ENCODE peak calls at places on chromosomes 12 and 14, in six cellular contexts. J is esophagus muscularis mucosa, P is uterus, W is ovary, V is right lobe of liver, K is body of pancreas. X is an unnamed sample.

GRCh38 chr14:67397536-67397935 is 14.4 kb downstream of the PLEK2 start:
- DNase-seq in J (peak; percentile 47), P (no peak), W (no peak), V (no peak), K (no peak), X (no peak)

GRCh38 chr12:59069481-59069880 is 149.2 kb upstream of the LRIG3 start:
- DNase-seq in J (no peak), P (no peak), W (no peak), V (no peak), K (no peak), X (no peak)

GRCh38 chr14:50021261-50021660 is 95.1 kb downstream of the VCPKMT start:
- DNase-seq in J (no peak), P (no peak), W (no peak), V (no peak), K (no peak), X (no peak)

GRCh38 chr14:96058606-96059200 is 19.5 kb downstream of the C14orf132 start:
- DNase-seq in J (no peak), P (no peak), W (no peak), V (no peak), K (no peak), X (no peak)

GRCh38 chr14:72946491-72946890 is 20.2 kb downstream of the DCAF4 start:
- DNase-seq in J (no peak), P (no peak), W (no peak), V (no peak), K (no peak), X (no peak)

GRCh38 chr14:74377976-74378690 is 29.9 kb downstream of the VRTN start:
- DNase-seq in J (no peak), P (no peak), W (no peak), V (no peak), K (no peak), X (no peak)

GRCh38 chr14:65462411-65462810 is 49.9 kb downstream of the FUT8 start:
- DNase-seq in J (no peak), P (no peak), W (no peak), V (no peak), K (no peak), X (no peak)

GRCh38 chr14:106564058-106564643 is 1037.8 kb downstream of the TMEM121 start:
- DNase-seq in J (peak; percentile 90), P (no peak), W (no peak), V (no peak), K (peak; percentile 48), X (no peak)

GRCh38 chr12:9333129-9333528 is 124.9 kb upstream of the PZP start:
- DNase-seq in J (no peak), P (no peak), W (no peak), V (no peak), K (no peak), X (no peak)

GRCh38 chr14:68949236-68949965 is 29.7 kb downstream of the ACTN1 start:
- DNase-seq in J (no peak), P (no peak), W (no peak), V (no peak), K (no peak), X (no peak)

GRCh38 chr14:34629657-34630529 is at the start of gene SNX6:
- DNase-seq in J (peak; percentile 93), P (peak; percentile 78), W (peak; percentile 84), V (peak; percentile 86), K (peak; percentile 85), X (peak; percentile 78)

DNA sequence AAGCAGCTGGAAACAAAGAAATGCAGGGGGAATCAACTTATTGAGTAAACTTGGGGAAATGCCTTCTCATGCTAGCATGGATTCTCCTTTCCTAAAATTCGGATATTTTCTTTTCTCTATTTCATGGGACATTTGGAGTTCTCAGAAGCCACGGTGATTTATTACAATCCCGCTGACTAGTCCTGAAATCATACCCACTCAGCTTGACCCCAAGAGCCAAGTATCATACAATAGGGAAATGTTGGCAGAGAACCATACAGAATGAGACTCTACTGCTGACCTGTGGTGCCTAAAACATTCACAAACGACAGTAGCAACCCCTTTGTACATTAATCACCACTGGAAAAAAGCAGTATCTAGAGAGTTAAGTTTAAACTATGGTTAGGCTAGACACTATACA is 112.4 kb downstream of the KICS2 start:
- DNase-seq in J (no peak), P (no peak), W (no peak), V (no peak), K (no peak), X (no peak)
- TF ChIP-seq POLR2A in J (no peak), P (no peak), W (no peak), V (no peak), K (no peak), X (no peak)

DNA sequence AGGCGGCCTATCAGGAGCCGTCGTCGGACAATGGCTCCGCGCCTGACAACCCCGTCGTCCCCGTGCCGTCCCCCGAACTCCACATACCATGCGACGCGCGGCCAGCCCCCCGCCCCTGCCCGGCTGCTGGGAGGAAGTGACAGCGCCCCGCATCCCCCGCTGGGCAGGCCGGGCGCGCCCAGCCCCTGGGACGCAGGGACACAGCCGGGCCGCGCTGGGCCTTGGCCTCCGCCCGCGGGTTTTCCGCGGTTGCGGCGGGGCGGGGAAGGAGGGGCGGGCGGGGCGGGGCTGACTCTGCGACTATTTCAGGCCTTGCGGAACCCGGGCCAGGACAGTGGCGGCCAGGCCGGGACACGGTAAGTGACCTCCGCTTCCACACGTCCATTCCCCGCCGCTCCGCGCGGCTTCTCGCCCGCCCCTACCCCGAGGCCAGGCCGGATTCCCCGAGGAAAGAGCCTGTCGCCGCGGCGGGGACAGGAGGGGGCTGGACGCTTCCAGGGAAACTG is at the start of gene TNFAIP2:
- DNase-seq in J (no peak), P (peak; percentile 42), W (peak; percentile 50), V (peak; percentile 83), K (peak; percentile 52), X (no peak)
- TF ChIP-seq POLR2A in J (peak; percentile 69), P (peak; percentile 56), W (no peak), V (peak; percentile 87), K (peak; percentile 71), X (peak; percentile 63)

GRCh38 chr14:94128216-94128839 is 1.1 kb downstream of the IFI27L2 start:
- DNase-seq in J (peak; percentile 74), P (no peak), W (peak; percentile 37), V (no peak), K (no peak), X (no peak)

GRCh38 chr14:94126800-94127199 is 2.6 kb downstream of the IFI27L2 start:
- DNase-seq in J (peak; percentile 68), P (no peak), W (no peak), V (no peak), K (no peak), X (no peak)

GRCh38 chr14:94127330-94127729 is 2.1 kb downstream of the IFI27L2 start:
- DNase-seq in J (no peak), P (no peak), W (no peak), V (no peak), K (no peak), X (no peak)

GRCh38 chr14:94129758-94130414 is 482 bp upstream of the IFI27L2 start:
- DNase-seq in J (peak; percentile 92), P (peak; percentile 67), W (peak; percentile 61), V (no peak), K (peak; percentile 30), X (no peak)

DNA sequence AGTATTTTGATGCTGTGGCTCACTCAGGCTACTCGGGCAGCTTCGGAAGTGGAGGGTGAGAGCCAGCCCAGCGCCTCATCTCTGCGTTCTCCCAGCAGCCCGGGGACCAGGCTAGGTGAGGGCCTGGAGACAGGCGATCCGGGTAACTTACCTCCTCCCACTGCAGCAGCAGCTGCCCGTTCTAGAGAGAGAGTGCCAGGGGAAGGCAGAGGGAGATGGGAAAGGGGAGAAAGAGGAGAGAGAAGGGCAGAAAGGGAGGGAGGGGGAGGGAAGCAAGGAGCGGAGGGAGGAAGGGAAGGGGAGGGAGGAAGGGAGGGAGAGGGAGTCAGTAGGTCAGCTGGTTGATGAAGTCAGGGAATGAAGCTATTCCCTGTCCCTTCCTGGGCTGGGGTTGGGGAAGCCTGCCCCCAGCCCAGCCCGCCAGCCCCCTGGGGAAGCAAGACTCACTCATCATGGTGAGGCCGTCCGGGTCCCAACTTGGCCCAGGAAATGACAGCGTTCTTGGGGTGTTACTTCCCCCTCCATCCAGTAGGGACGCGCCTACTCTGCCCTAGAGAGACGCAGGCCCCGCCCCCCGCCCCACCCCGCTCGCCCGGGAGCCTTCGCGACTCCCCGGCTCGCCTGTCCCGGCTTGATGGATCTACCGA is at the start of gene IFI27L2:
- DNase-seq in J (peak; percentile 93), P (peak; percentile 79), W (peak; percentile 78), V (no peak), K (peak; percentile 68), X (peak; percentile 43)
- TF ChIP-seq POLR2A in J (no peak), P (peak; percentile 38), W (peak; percentile 27), V (no peak), K (peak; percentile 30), X (no peak)

GRCh38 chr12:50840809-50841487 is 1.8 kb upstream of the TMPRSS12 start:
- DNase-seq in J (no peak), P (no peak), W (no peak), V (no peak), K (no peak), X (no peak)
- TF ChIP-seq POLR2A in J (no peak), P (no peak), W (no peak), V (no peak), K (no peak), X (no peak)

GRCh38 chr12:120988234-120988633 is 9.9 kb downstream of the HNF1A start:
- DNase-seq in J (no peak), P (no peak), W (no peak), V (peak; percentile 10), K (no peak), X (no peak)
- TF ChIP-seq POLR2A in J (no peak), P (no peak), W (no peak), V (no peak), K (no peak), X (no peak)

DNA sequence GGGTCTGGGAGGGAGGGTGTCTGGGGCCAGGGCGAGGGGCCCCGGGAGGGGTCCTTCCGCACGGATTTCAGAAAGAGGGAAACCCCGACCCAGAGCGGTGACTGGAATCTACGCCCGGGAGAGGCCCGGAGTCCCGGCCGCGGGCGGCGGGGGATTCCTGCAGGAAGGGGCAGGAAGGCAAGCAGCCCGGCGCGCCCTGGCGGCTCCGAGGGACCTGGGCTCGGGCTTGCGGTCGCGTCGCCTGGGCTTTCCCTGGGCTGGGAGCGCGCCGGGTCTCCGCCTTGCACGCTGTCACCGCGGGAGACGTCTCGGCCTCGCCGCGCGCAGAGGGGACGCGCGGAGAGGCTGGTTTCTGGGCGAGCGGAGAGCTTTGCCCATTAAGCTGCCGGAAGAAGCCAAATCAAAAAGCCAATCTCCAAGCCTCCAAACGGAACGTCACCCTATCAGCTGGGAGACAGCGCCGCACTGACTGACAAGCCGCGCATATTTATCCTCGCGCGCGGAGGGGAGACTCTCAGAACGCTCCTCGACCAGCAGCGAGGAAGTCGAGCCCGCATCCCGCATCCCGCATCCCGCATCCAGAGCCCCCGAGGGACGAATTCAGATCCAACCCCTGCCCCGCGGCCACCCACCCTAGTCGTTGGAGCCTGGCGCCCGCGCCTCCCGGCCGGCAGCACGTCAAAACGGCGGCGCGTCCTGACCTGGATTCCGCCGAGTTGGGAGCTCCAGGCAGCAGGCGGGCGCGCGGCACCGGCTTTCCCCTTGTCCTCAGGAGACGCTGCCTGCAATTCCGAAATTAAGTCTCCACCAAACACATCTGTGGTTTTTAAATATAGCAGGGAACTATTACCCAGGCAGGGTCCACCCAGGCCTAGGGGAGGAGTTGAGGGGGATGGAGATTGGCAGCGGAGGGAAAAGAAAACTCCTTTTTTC is at the start of gene SLC8A3:
- DNase-seq in J (peak; percentile 91), P (no peak), W (no peak), V (no peak), K (peak; percentile 33), X (peak; percentile 20)
- TF ChIP-seq POLR2A in J (no peak), P (no peak), W (no peak), V (no peak), K (no peak), X (no peak)